ENCODE peak calls at places on chromosomes 2 and 18, in four cellular contexts. E is tibial artery, K is B cell, L is mesothelial cell of epicardium. W is an unnamed sample.

GRCh38 chr2:96926236-96926635 is 56.4 kb upstream of the SEMA4C start:
- DNase-seq in E (no peak), K (no peak), L (no peak), W (no peak)

GRCh38 chr2:220748875-220749479 is 823.1 kb downstream of the EPHA4 start:
- DNase-seq in E (no peak), K (no peak), L (no peak), W (no peak)

GRCh38 chr2:229633546-229633945 is 80.8 kb downstream of the DNER start:
- DNase-seq in E (no peak), K (no peak), L (no peak), W (no peak)

GRCh38 chr2:37781028-37781427 is 109.6 kb upstream of the CDC42EP3 start:
- DNase-seq in E (no peak), K (no peak), L (no peak), W (no peak)

GRCh38 chr2:241797441-241798080 is 11.4 kb upstream of the NEU4 start:
- DNase-seq in E (peak; percentile 12), K (no peak), L (no peak), W (peak; percentile 65)

GRCh38 chr2:230969673-230970015 is 26.3 kb upstream of the SPATA3 start:
- DNase-seq in E (no peak), K (no peak), L (no peak), W (no peak)

GRCh38 chr2:226544581-226545210 is 254.9 kb downstream of the IRS1 start:
- DNase-seq in E (no peak), K (no peak), L (no peak), W (no peak)

GRCh38 chr2:239204143-239204875 is 196.5 kb downstream of the HDAC4 start:
- DNase-seq in E (no peak), K (no peak), L (no peak), W (no peak)

GRCh38 chr2:134675294-134675693 is 43.5 kb downstream of the TMEM163 start:
- DNase-seq in E (no peak), K (no peak), L (no peak), W (no peak)

GRCh38 chr2:48420512-48421197 is 109.3 kb upstream of the STON1 start:
- DNase-seq in E (peak; percentile 86), K (peak; percentile 88), L (peak; percentile 96), W (peak; percentile 90)

GRCh38 chr2:65049010-65049639 is 7.1 kb upstream of the CEP68 start:
- DNase-seq in E (no peak), K (no peak), L (no peak), W (no peak)

GRCh38 chr2:28552045-28552823 is 56.4 kb downstream of the PLB1 start:
- DNase-seq in E (no peak), K (no peak), L (no peak), W (no peak)

GRCh38 chr2:135043345-135043744 is 3.9 kb downstream of the MAP3K19 start:
- DNase-seq in E (no peak), K (peak; percentile 10), L (no peak), W (no peak)

GRCh38 chr2:111981666-111982065 is 73.4 kb upstream of the TMEM87B start:
- DNase-seq in E (no peak), K (no peak), L (no peak), W (no peak)

GRCh38 chr2:174633621-174633927 is 36.0 kb upstream of the WIPF1 start:
- DNase-seq in E (no peak), K (peak; percentile 18), L (no peak), W (no peak)

GRCh38 chr18:48800877-48801727 is 149.7 kb downstream of the SMAD7 start:
- DNase-seq in E (peak; percentile 22), K (peak; percentile 30), L (peak; percentile 29), W (peak; percentile 62)

GRCh38 chr18:25463726-25464125 is 111.8 kb upstream of the ZNF521 start:
- DNase-seq in E (no peak), K (no peak), L (no peak), W (no peak)

GRCh38 chr2:167264380-167264779 is 376.1 kb downstream of the XIRP2 start:
- DNase-seq in E (no peak), K (no peak), L (no peak), W (no peak)

GRCh38 chr2:171309727-171310265 is 124.0 kb downstream of the METTL8 start:
- DNase-seq in E (no peak), K (no peak), L (no peak), W (no peak)

GRCh38 chr2:64175419-64176197 is 31.4 kb upstream of the PELI1 start:
- DNase-seq in E (no peak), K (no peak), L (no peak), W (no peak)

GRCh38 chr2:6845903-6846302 is 19.8 kb downstream of the CMPK2 start:
- DNase-seq in E (no peak), K (no peak), L (no peak), W (no peak)

GRCh38 chr18:28189400-28190239 is 12.7 kb upstream of the CDH2 start:
- DNase-seq in E (no peak), K (no peak), L (no peak), W (no peak)

GRCh38 chr2:28691774-28692281 is 59.8 kb upstream of the PPP1CB start:
- DNase-seq in E (no peak), K (no peak), L (peak; percentile 69), W (no peak)

GRCh38 chr2:196925768-196926561 is 542 bp downstream of the PGAP1 start:
- DNase-seq in E (peak; percentile 32), K (no peak), L (peak; percentile 41), W (no peak)

GRCh38 chr2:150621800-150622199 is 134.3 kb upstream of the RND3 start:
- DNase-seq in E (no peak), K (no peak), L (no peak), W (no peak)

GRCh38 chr2:108988796-108989713 is at the start of gene EDAR:
- DNase-seq in E (no peak), K (peak; percentile 8), L (peak; percentile 64), W (no peak)

GRCh38 chr2:155350783-155351580 is 652.5 kb downstream of the KCNJ3 start:
- DNase-seq in E (no peak), K (no peak), L (no peak), W (no peak)

GRCh38 chr2:155357172-155357571 is 658.7 kb downstream of the KCNJ3 start:
- DNase-seq in E (no peak), K (no peak), L (no peak), W (no peak)

GRCh38 chr2:155356250-155356649 is 657.8 kb downstream of the KCNJ3 start:
- DNase-seq in E (no peak), K (no peak), L (no peak), W (no peak)
- TF ChIP-seq CTCF in E (no peak), K (no peak), L (no peak), W (no peak)

GRCh38 chr2:105643405-105644173 is 101.1 kb upstream of the NCK2 start:
- DNase-seq in E (no peak), K (no peak), L (no peak), W (no peak)
- TF ChIP-seq CTCF in E (no peak), K (no peak), L (no peak), W (no peak)

GRCh38 chr2:126894585-126895182 is 4.0 kb upstream of the TEX51 start:
- DNase-seq in E (no peak), K (no peak), L (no peak), W (peak; percentile 60)
- TF ChIP-seq CTCF in E (no peak), K (no peak), L (no peak), W (no peak)

GRCh38 chr2:126642031-126642430 is 13.9 kb upstream of the GYPC start:
- DNase-seq in E (no peak), K (no peak), L (no peak), W (peak; percentile 43)

GRCh38 chr2:126643972-126644371 is 12.0 kb upstream of the GYPC start:
- DNase-seq in E (no peak), K (no peak), L (no peak), W (no peak)

GRCh38 chr2:126645211-126645618 is 10.7 kb upstream of the GYPC start:
- DNase-seq in E (no peak), K (peak; percentile 26), L (no peak), W (peak; percentile 16)

GRCh38 chr2:126644630-126645191 is 11.2 kb upstream of the GYPC start:
- DNase-seq in E (no peak), K (peak; percentile 72), L (no peak), W (no peak)

DNA sequence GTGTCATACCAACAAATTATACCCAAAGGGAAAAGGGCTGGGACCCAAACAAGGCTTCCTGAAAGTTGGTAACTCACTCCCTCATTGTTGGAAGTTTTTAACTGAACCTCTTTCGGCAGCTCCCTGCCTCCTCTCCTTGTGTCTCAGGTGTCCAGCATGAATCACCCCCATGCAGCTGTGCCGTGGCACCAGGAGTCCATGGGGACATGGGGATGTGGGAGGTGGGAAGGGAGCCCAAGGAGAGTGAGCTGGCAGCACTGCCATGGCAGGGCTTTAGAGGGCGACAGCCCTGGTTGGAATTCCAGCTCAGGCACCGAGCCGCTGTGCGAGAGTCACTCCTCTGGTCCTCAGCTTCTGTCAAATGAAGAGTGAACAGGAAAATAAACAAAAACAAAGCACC is 12.5 kb upstream of the GYPC start:
- DNase-seq in E (no peak), K (no peak), L (no peak), W (peak; percentile 50)
- TF ChIP-seq CTCF in E (no peak), K (no peak), L (no peak), W (no peak)

DNA sequence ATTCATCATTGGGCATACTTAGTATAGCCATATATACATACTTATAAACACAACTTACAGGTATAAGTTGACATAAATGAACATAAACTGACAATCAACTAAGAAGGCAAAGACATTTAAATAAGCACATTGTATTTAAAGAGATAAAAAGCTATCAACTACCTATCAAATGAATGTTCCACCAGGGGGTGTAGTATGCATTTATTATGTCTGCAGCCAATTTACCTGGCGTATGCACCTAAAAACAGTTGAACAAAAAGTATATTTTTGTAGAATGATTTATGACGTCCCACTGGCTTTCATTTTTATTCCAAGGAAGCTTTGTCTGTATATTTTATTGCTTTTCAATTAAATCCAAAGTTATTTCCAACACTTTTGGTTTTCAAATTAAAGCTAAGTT is 323.5 kb downstream of the AFF3 start:
- DNase-seq in E (no peak), K (no peak), L (no peak), W (no peak)
- TF ChIP-seq CTCF in E (no peak), K (no peak), L (no peak), W (peak; percentile 55)

GRCh38 chr2:218230882-218231281 is 13.9 kb downstream of the ARPC2 start:
- DNase-seq in E (no peak), K (peak; percentile 41), L (no peak), W (no peak)
- TF ChIP-seq CTCF in E (no peak), K (peak; percentile 42), L (peak; percentile 43), W (peak; percentile 57)

W was measured in type B pancreatic cell.